ENCODE peak calls at places on chromosomes 6 and 20, in four cellular contexts. K is body of pancreas, A is K562, R is GM12878. C is an unnamed sample. For H3K4me1, the result is how much of the 10 kb centered on the place peaks cover.

GRCh38 chr6:23650676-23651075 is 475.3 kb upstream of the NRSN1 start:
- DNase-seq in K (no peak), A (no peak), R (no peak), C (no peak)

GRCh38 chr20:54097236-54097529 is 26.8 kb upstream of the BCAS1 start:
- DNase-seq in K (no peak), A (no peak), R (no peak), C (no peak)

GRCh38 chr6:39059496-39060310 is 11.1 kb downstream of the GLP1R start:
- DNase-seq in K (no peak), A (no peak), R (no peak), C (no peak)

GRCh38 chr20:5191829-5192569 is 65.2 kb downstream of the CDS2 start:
- DNase-seq in K (peak), A (peak), R (peak), C (peak)

GRCh38 chr6:38443750-38444149 is 196.0 kb downstream of the BTBD9 start:
- DNase-seq in K (no peak), A (no peak), R (no peak), C (no peak)

GRCh38 chr6:142926494-142927273 is 18.3 kb downstream of the HIVEP2 start:
- DNase-seq in K (peak), A (peak), R (no peak), C (peak)

GRCh38 chr6:27604986-27605385 is 132.1 kb upstream of the ZNF184 start:
- DNase-seq in K (no peak), A (peak), R (no peak), C (peak)

GRCh38 chr6:105453968-105454367 is 51.1 kb upstream of the PREP start:
- DNase-seq in K (no peak), A (no peak), R (no peak), C (no peak)

GRCh38 chr20:47999166-47999565 is 213.9 kb upstream of the SULF2 start:
- DNase-seq in K (no peak), A (no peak), R (no peak), C (no peak)

GRCh38 chr6:18022398-18023231 is 35.2 kb upstream of the KIF13A start:
- DNase-seq in K (no peak), A (no peak), R (no peak), C (peak)

GRCh38 chr20:51345601-51346101 is 196.9 kb downstream of the NFATC2 start:
- DNase-seq in K (peak), A (no peak), R (no peak), C (no peak)

GRCh38 chr6:106591111-106591825 is 38.0 kb downstream of the RTN4IP1 start:
- DNase-seq in K (no peak), A (no peak), R (no peak), C (no peak)

GRCh38 chr6:39137235-39137634 is 22.2 kb upstream of the SAYSD1 start:
- DNase-seq in K (no peak), A (peak), R (no peak), C (peak)

GRCh38 chr6:153980176-153980575 is 58.9 kb upstream of the OPRM1 start:
- DNase-seq in K (no peak), A (no peak), R (no peak), C (no peak)

GRCh38 chr6:19492631-19493030 is 344.5 kb upstream of the ID4 start:
- DNase-seq in K (no peak), A (no peak), R (no peak), C (no peak)

GRCh38 chr6:128239898-128240509 is 280.4 kb downstream of the PTPRK start:
- DNase-seq in K (no peak), A (no peak), R (peak), C (no peak)

GRCh38 chr6:19261642-19262041 is 575.5 kb upstream of the ID4 start:
- DNase-seq in K (no peak), A (no peak), R (no peak), C (no peak)

GRCh38 chr6:83260577-83260976 is 67.4 kb downstream of the RWDD2A start:
- DNase-seq in K (no peak), A (no peak), R (no peak), C (no peak)

GRCh38 chr6:16649241-16649640 is 112.0 kb downstream of the ATXN1 start:
- DNase-seq in K (no peak), A (no peak), R (no peak), C (no peak)

GRCh38 chr20:38152175-38153010 is 12.7 kb downstream of the TGM2 start:
- DNase-seq in K (peak), A (no peak), R (peak), C (no peak)

GRCh38 chr6:103672169-103672568 is 1187.5 kb downstream of the HACE1 start:
- DNase-seq in K (no peak), A (no peak), R (no peak), C (no peak)

GRCh38 chr6:118263929-118264486 is 284.1 kb upstream of the PLN start:
- DNase-seq in K (no peak), A (no peak), R (no peak), C (peak)

GRCh38 chr6:64459411-64459810 is 823.8 kb downstream of the PHF3 start:
- DNase-seq in K (no peak), A (no peak), R (no peak), C (peak)

GRCh38 chr6:69936674-69937363 is 70.5 kb downstream of the COL19A1 start:
- DNase-seq in K (peak), A (no peak), R (no peak), C (no peak)

GRCh38 chr6:78324213-78324612 is 543.1 kb upstream of the IRAK1BP1 start:
- DNase-seq in K (no peak), A (no peak), R (no peak), C (no peak)

GRCh38 chr20:35600176-35600995 is 15.2 kb upstream of the SPAG4 start:
- DNase-seq in K (no peak), A (peak), R (no peak), C (peak)

GRCh38 chr6:122151066-122151465 is 248.4 kb upstream of the HSF2 start:
- DNase-seq in K (no peak), A (no peak), R (no peak), C (no peak)

GRCh38 chr6:117503211-117503610 is 20.7 kb downstream of the DCBLD1 start:
- DNase-seq in K (no peak), A (no peak), R (no peak), C (no peak)

GRCh38 chr6:28673800-28674671 is 148.4 kb downstream of the GPX5 start:
- DNase-seq in K (peak), A (no peak), R (peak), C (peak)

DNA sequence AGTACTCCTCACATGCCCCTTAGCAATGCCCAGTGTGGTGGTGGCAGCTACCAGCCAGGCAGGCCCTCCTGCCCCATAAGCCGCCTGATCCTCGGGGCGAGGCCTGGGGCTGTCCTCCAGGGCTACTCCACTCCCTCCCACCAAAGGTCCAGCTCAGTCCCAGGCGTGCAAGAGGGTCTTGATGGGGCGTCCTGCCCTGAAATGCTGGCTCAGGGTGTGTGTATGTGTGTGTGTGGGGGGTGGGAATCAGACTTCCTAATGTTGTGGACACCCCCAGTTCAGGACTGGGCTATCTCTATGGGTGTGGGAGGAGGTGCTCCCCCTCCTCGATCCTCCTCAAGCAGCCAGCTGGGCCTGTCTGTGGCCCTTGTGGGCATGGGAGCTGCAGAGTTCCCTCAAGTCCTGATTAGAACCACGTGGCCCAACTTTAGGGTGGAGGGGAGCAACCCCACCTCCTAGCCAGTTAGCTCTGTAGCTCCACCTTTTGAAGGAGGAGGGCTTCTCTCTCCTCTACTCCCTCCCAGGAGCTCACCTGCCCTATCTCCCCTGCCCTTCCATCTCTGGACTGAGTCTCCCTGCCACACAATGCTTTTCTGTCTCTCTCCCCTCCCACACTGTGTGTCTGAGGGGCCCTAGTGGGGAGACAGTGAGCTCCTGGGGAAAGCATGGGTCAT is 7.6 kb downstream of the HSPA12B start:
- DNase-seq in K (no peak), A (peak), R (no peak), C (no peak)
- H3K4me1 ChIP-seq in K (under half), A (under half), R (under half), C (under half)

GRCh38 chr20:23528867-23529431 is 38.0 kb downstream of the CST8 start:
- DNase-seq in K (no peak), A (no peak), R (no peak), C (peak)
- H3K4me1 ChIP-seq in K (under half), A (under half), R (under half), C (under half)

GRCh38 chr20:33828912-33829560 is 17.9 kb downstream of the CHMP4B start:
- DNase-seq in K (peak), A (no peak), R (no peak), C (no peak)
- H3K4me1 ChIP-seq in K (half or more), A (under half), R (under half), C (under half)

GRCh38 chr20:59673288-59673997 is 69.1 kb downstream of the PHACTR3 start:
- DNase-seq in K (no peak), A (no peak), R (no peak), C (no peak)

GRCh38 chr20:59676126-59676876 is 72.0 kb downstream of the PHACTR3 start:
- DNase-seq in K (no peak), A (no peak), R (no peak), C (no peak)

GRCh38 chr20:59672576-59672975 is 68.2 kb downstream of the PHACTR3 start:
- DNase-seq in K (no peak), A (no peak), R (no peak), C (no peak)

GRCh38 chr20:59671661-59672471 is 67.5 kb downstream of the PHACTR3 start:
- DNase-seq in K (no peak), A (no peak), R (no peak), C (no peak)

GRCh38 chr20:59673998-59674445 is 69.7 kb downstream of the PHACTR3 start:
- DNase-seq in K (no peak), A (no peak), R (no peak), C (no peak)
- H3K4me1 ChIP-seq in K (under half), A (under half), R (under half), C (under half)

GRCh38 chr6:50850860-50851259 is 32.2 kb downstream of the TFAP2B start:
- DNase-seq in K (no peak), A (no peak), R (no peak), C (peak)

GRCh38 chr6:50850223-50850751 is 31.6 kb downstream of the TFAP2B start:
- DNase-seq in K (peak), A (no peak), R (no peak), C (peak)

GRCh38 chr6:50849781-50850180 is 31.1 kb downstream of the TFAP2B start:
- DNase-seq in K (no peak), A (no peak), R (no peak), C (peak)

GRCh38 chr6:50847890-50848594 is 29.4 kb downstream of the TFAP2B start:
- DNase-seq in K (no peak), A (no peak), R (no peak), C (no peak)

GRCh38 chr6:50849016-50849748 is 30.5 kb downstream of the TFAP2B start:
- DNase-seq in K (no peak), A (no peak), R (no peak), C (peak)
- H3K4me1 ChIP-seq in K (under half), A (under half), R (under half), C (under half)

DNA sequence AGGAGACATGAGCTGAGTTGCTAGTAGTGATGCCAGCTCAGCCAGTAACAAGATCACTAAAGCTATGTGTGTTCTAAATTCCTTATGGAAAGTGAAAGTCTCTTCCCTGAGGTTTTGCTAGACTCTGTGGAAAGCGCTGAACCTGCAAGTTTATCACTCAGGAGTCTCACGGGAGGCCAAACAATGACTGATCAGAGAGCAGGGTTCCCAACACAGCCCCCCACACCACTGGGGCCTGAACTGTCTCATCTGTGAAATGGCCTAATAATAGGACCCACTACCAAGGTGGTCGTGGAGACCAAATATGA is 19.9 kb downstream of the ACSS1 start:
- DNase-seq in K (no peak), A (no peak), R (no peak), C (no peak)
- H3K4me1 ChIP-seq in K (half or more), A (under half), R (under half), C (under half)

GRCh38 chr6:41939091-41939847 is 2.3 kb downstream of the CCND3 start:
- DNase-seq in K (peak), A (peak), R (no peak), C (peak)

GRCh38 chr6:41940759-41941279 is 789 bp downstream of the CCND3 start:
- DNase-seq in K (peak), A (no peak), R (no peak), C (peak)

GRCh38 chr6:41938590-41938989 is 3.0 kb downstream of the CCND3 start:
- DNase-seq in K (no peak), A (no peak), R (no peak), C (peak)

GRCh38 chr6:41941280-41942044 is at the start of gene CCND3:
- DNase-seq in K (peak), A (peak), R (peak), C (peak)

GRCh38 chr6:41939848-41940758 is 1.5 kb downstream of the CCND3 start:
- DNase-seq in K (no peak), A (peak), R (no peak), C (peak)
- H3K4me1 ChIP-seq in K (under half), A (half or more), R (under half), C (under half)

GRCh38 chr20:41510847-41511453 is 107.2 kb downstream of the CHD6 start:
- DNase-seq in K (no peak), A (no peak), R (no peak), C (no peak)
- H3K4me1 ChIP-seq in K (under half), A (under half), R (under half), C (under half)

GRCh38 chr6:42318485-42318884 is 100.8 kb upstream of the MRPS10 start:
- DNase-seq in K (no peak), A (no peak), R (no peak), C (no peak)
- H3K4me1 ChIP-seq in K (under half), A (under half), R (under half), C (under half)

DNA sequence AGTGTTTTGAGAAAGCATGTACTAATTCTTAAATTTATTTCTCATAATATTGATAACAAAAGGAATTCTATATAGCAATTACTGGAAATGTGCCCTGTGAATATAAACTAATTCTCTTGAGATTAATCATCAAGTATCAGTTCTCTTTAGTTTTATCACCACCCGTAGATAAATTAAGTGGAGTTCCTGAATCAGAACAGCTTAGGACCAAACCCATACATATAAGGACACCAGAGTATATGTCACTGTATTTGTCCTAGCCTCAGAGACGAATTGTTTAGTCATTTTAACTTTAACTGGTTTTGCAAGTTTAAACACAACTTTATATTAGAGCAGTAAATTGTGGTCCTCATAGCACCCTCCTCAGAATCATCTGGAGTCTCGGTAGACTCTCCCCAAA is 572.0 kb downstream of the UTRN start:
- DNase-seq in K (no peak), A (no peak), R (no peak), C (no peak)
- H3K4me1 ChIP-seq in K (under half), A (under half), R (under half), C (under half)